ENCODE peak calls at places on chromosomes 1 and 21, in six cellular contexts. R, X, O, J, S and A are unnamed samples.

GRCh38 chr1:206887701-206888100 is 9.5 kb upstream of the IL24 start:
- DNase-seq in R (no peak), X (no peak), O (no peak), J (no peak), S (no peak), A (no peak)

GRCh38 chr1:181142096-181143043 is 53.9 kb downstream of the IER5 start:
- DNase-seq in R (peak; percentile 90), X (peak; percentile 94), O (peak; percentile 93), J (peak; percentile 91), S (peak; percentile 69), A (peak; percentile 95)

GRCh38 chr1:8607906-8608305 is 209.5 kb downstream of the RERE start:
- DNase-seq in R (no peak), X (no peak), O (no peak), J (no peak), S (no peak), A (no peak)

GRCh38 chr1:15168479-15168878 is 14.9 kb downstream of the TMEM51 start:
- DNase-seq in R (no peak), X (no peak), O (no peak), J (no peak), S (peak; percentile 94), A (no peak)

GRCh38 chr1:185676969-185677368 is 57.2 kb upstream of the HMCN1 start:
- DNase-seq in R (no peak), X (no peak), O (no peak), J (no peak), S (no peak), A (peak; percentile 35)

GRCh38 chr1:154478639-154479038 is 23.4 kb upstream of the TDRD10 start:
- DNase-seq in R (no peak), X (peak; percentile 52), O (peak; percentile 37), J (no peak), S (no peak), A (no peak)

GRCh38 chr1:165419839-165420238 is 25.1 kb downstream of the RXRG start:
- DNase-seq in R (no peak), X (no peak), O (no peak), J (no peak), S (no peak), A (no peak)

GRCh38 chr1:145955436-145955835 is 2.4 kb downstream of the LIX1L start:
- DNase-seq in R (no peak), X (no peak), O (no peak), J (no peak), S (peak; percentile 36), A (no peak)

GRCh38 chr21:22585558-22585957 is 1587.3 kb downstream of the NCAM2 start:
- DNase-seq in R (no peak), X (no peak), O (no peak), J (no peak), S (no peak), A (no peak)

DNA sequence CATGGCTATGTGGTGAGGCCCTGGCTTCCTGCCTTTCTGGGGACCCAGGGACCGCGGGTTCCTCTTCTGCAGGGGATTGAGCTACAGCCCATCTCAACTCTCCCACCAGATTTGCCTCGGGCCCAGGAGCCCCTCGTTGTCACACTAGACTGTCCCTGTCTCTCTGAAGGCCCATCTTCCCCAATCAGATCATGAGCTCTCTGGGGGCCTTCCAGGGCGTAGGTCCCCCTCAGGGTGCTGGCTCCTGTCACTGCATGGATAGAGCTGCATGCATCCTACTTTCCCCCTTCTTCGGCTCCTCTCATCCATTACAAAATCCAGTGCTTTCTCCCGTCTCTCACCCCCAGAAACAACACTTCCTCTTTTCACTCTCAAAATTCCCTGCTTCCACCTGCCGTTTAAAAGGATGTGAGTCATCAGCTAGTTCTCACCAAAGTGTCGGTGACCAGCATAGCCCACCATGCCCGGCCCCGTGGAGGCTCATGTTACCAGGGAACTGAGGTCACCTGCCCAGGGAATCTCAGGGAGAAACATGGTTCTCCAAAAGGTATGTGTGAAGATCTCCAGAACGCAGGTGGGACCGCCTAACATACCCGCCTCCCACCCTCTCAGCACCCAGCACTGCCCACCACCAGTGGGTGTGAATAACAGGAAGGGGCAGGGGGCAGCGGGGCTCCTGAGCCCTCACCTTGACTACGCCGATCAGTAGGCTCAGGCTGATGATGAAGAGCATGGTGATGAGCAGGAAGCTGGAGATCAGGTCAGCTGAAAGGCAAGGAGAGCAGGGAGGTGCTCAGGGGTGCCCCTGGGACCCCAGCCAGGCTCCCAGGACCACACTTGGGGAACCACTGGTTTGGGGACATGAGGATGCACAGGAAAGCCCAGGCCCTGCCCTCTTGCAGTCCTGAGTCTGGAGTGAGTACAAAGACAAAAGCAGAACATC is 16.4 kb downstream of the LAPTM5 start:
- DNase-seq in R (no peak), X (no peak), O (no peak), J (no peak), S (no peak), A (no peak)
- H3K4me2 ChIP-seq in R (no peak overlapping the region), X (no peak overlapping the region), O (no peak overlapping the region), J (no peak overlapping the region), S (no peak overlapping the region), A (no peak overlapping the region)

GRCh38 chr21:36166705-36167104 is 10.1 kb downstream of the DOP1B start:
- DNase-seq in R (no peak), X (no peak), O (peak; percentile 19), J (peak; percentile 26), S (no peak), A (no peak)

GRCh38 chr21:36162631-36163030 is 6.0 kb downstream of the DOP1B start:
- DNase-seq in R (no peak), X (no peak), O (no peak), J (no peak), S (no peak), A (no peak)

GRCh38 chr21:36163780-36164426 is 7.3 kb downstream of the DOP1B start:
- DNase-seq in R (no peak), X (no peak), O (no peak), J (no peak), S (no peak), A (no peak)

GRCh38 chr21:36165356-36165755 is 8.7 kb downstream of the DOP1B start:
- DNase-seq in R (no peak), X (no peak), O (no peak), J (no peak), S (no peak), A (no peak)

GRCh38 chr21:36164427-36164784 is 7.8 kb downstream of the DOP1B start:
- DNase-seq in R (no peak), X (no peak), O (peak; percentile 16), J (no peak), S (no peak), A (no peak)
- H3K4me2 ChIP-seq in R (no peak overlapping the region), X (no peak overlapping the region), O (no peak overlapping the region), J (no peak overlapping the region), S (no peak overlapping the region), A (no peak overlapping the region)

GRCh38 chr1:225509770-225510169 is 81.9 kb upstream of the LBR start:
- DNase-seq in R (no peak), X (no peak), O (no peak), J (no peak), S (no peak), A (no peak)

GRCh38 chr1:225508538-225509375 is 80.9 kb upstream of the LBR start:
- DNase-seq in R (peak; percentile 63), X (peak; percentile 66), O (peak; percentile 70), J (no peak), S (peak; percentile 99), A (peak; percentile 63)

GRCh38 chr1:225509376-225509707 is 81.5 kb upstream of the LBR start:
- DNase-seq in R (no peak), X (no peak), O (no peak), J (no peak), S (no peak), A (peak; percentile 51)

GRCh38 chr1:225504776-225505175 is 76.9 kb upstream of the LBR start:
- DNase-seq in R (no peak), X (no peak), O (no peak), J (no peak), S (no peak), A (no peak)

GRCh38 chr1:225506727-225507126 is 78.9 kb upstream of the LBR start:
- DNase-seq in R (no peak), X (no peak), O (no peak), J (no peak), S (no peak), A (no peak)
- H3K4me2 ChIP-seq in R (no peak overlapping the region), X (no peak overlapping the region), O (no peak overlapping the region), J (no peak overlapping the region), S (no peak overlapping the region), A (no peak overlapping the region)

GRCh38 chr1:226427131-226427530 is 19.2 kb upstream of the PARP1 start:
- DNase-seq in R (no peak), X (no peak), O (no peak), J (no peak), S (no peak), A (no peak)

GRCh38 chr1:226424228-226425003 is 16.5 kb upstream of the PARP1 start:
- DNase-seq in R (peak; percentile 32), X (peak; percentile 42), O (peak; percentile 59), J (no peak), S (peak; percentile 47), A (peak; percentile 56)

GRCh38 chr1:226422478-226422877 is 14.6 kb upstream of the PARP1 start:
- DNase-seq in R (no peak), X (no peak), O (no peak), J (no peak), S (no peak), A (no peak)

GRCh38 chr1:226425431-226426031 is 17.6 kb upstream of the PARP1 start:
- DNase-seq in R (no peak), X (no peak), O (no peak), J (no peak), S (no peak), A (no peak)

GRCh38 chr1:226425004-226425378 is 17.1 kb upstream of the PARP1 start:
- DNase-seq in R (no peak), X (no peak), O (no peak), J (no peak), S (no peak), A (no peak)
- H3K4me2 ChIP-seq in R (no peak overlapping the region), X (no peak overlapping the region), O (no peak overlapping the region), J (no peak overlapping the region), S (no peak overlapping the region), A (no peak overlapping the region)

GRCh38 chr1:67791686-67792475 is 41.4 kb downstream of the GNG12 start:
- DNase-seq in R (no peak), X (peak; percentile 49), O (no peak), J (no peak), S (peak; percentile 97), A (no peak)
- H3K4me2 ChIP-seq in R (no peak overlapping the region), X (peak overlapping the region; percentile 17), O (no peak overlapping the region), J (no peak overlapping the region), S (peak overlapping the region; percentile 84), A (no peak overlapping the region)

GRCh38 chr1:235259133-235259778 is 68.7 kb downstream of the ARID4B start:
- DNase-seq in R (no peak), X (no peak), O (no peak), J (no peak), S (no peak), A (no peak)
- H3K4me2 ChIP-seq in R (no peak overlapping the region), X (peak overlapping the region; percentile 64), O (no peak overlapping the region), J (no peak overlapping the region), S (no peak overlapping the region), A (no peak overlapping the region)

DNA sequence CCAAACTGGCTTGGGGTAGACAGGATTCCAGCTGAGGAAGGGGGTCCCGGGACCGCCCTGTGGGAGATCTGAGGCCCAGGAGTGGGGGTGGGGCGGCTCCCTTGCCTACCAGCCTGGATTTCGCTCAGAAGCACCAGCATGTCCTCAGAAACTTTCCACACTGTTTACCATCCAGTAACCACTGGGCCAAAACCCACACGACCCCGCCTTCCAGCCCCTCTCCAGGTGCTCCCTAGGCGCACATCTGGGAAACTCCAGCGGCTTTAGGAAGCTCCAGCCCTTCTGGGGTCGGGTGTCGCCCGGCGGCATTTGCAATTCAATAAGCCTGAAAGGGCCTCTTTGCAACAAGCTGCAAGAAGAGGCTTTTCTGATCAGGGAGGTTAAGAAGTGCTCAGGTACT is 4.6 kb downstream of the RIPK4 start:
- DNase-seq in R (no peak), X (peak; percentile 95), O (no peak), J (peak; percentile 90), S (no peak), A (peak; percentile 89)
- H3K4me2 ChIP-seq in R (peak overlapping the region; percentile 85), X (peak overlapping the region; percentile 93), O (peak overlapping the region; percentile 70), J (peak overlapping the region; percentile 61), S (peak overlapping the region; percentile 68), A (peak overlapping the region; percentile 92)